ENCODE peak calls at places on chromosomes 3 and 15, in four cellular contexts. One of them, this sample, is unnamed.

GRCh38 chr15:32943691-32944090 is 225.9 kb downstream of the GREM1 start:
- DNase-seq in K562: no peak
- DNase-seq in IMR-90: peak
- DNase-seq in HepG2: no peak
- DNase-seq in this sample: no peak

GRCh38 chr3:119524931-119525662 is 26.8 kb downstream of the TIMMDC1 start:
- DNase-seq in K562: no peak
- DNase-seq in IMR-90: no peak
- DNase-seq in HepG2: no peak
- DNase-seq in this sample: no peak

GRCh38 chr15:31344266-31344665 is 17.6 kb downstream of the KLF13 start:
- DNase-seq in K562: no peak
- DNase-seq in IMR-90: no peak
- DNase-seq in HepG2: no peak
- DNase-seq in this sample: no peak

GRCh38 chr3:126925411-126926171 is 57.3 kb upstream of the PLXNA1 start:
- DNase-seq in K562: no peak
- DNase-seq in IMR-90: peak
- DNase-seq in HepG2: no peak
- DNase-seq in this sample: no peak

GRCh38 chr15:49877117-49877860 is 241.7 kb downstream of the ATP8B4 start:
- DNase-seq in K562: no peak
- DNase-seq in IMR-90: peak
- DNase-seq in HepG2: no peak
- DNase-seq in this sample: no peak

GRCh38 chr3:54717506-54717905 is 210.4 kb downstream of the LRTM1 start:
- DNase-seq in K562: no peak
- DNase-seq in IMR-90: no peak
- DNase-seq in HepG2: no peak
- DNase-seq in this sample: no peak

GRCh38 chr3:10184250-10184649 is 19.5 kb downstream of the IRAK2 start:
- DNase-seq in K562: no peak
- DNase-seq in IMR-90: no peak
- DNase-seq in HepG2: no peak
- DNase-seq in this sample: no peak

GRCh38 chr15:78917888-78918287 is 27.0 kb downstream of the CTSH start:
- DNase-seq in K562: no peak
- DNase-seq in IMR-90: no peak
- DNase-seq in HepG2: no peak
- DNase-seq in this sample: no peak

GRCh38 chr3:162111861-162112260 is 615.3 kb downstream of the OTOL1 start:
- DNase-seq in K562: no peak
- DNase-seq in IMR-90: no peak
- DNase-seq in HepG2: no peak
- DNase-seq in this sample: no peak

GRCh38 chr3:11690863-11691833 is 47.4 kb upstream of the VGLL4 start:
- DNase-seq in K562: no peak
- DNase-seq in IMR-90: peak
- DNase-seq in HepG2: peak
- DNase-seq in this sample: no peak

GRCh38 chr3:188194327-188194726 is 40.4 kb downstream of the LPP start:
- DNase-seq in K562: no peak
- DNase-seq in IMR-90: peak
- DNase-seq in HepG2: no peak
- DNase-seq in this sample: no peak

GRCh38 chr3:30131171-30131570 is 475.2 kb upstream of the TGFBR2 start:
- DNase-seq in K562: no peak
- DNase-seq in IMR-90: no peak
- DNase-seq in HepG2: no peak
- DNase-seq in this sample: no peak

GRCh38 chr3:21405671-21406667 is 345.0 kb downstream of the ZNF385D start:
- DNase-seq in K562: peak
- DNase-seq in IMR-90: no peak
- DNase-seq in HepG2: no peak
- DNase-seq in this sample: no peak

GRCh38 chr15:71469393-71469792 is 341.0 kb upstream of the NR2E3 start:
- DNase-seq in K562: peak
- DNase-seq in IMR-90: peak
- DNase-seq in HepG2: no peak
- DNase-seq in this sample: no peak

GRCh38 chr3:154766765-154767503 is 313.2 kb upstream of the MME start:
- DNase-seq in K562: no peak
- DNase-seq in IMR-90: no peak
- DNase-seq in HepG2: no peak
- DNase-seq in this sample: no peak

GRCh38 chr3:21876742-21877141 is 125.7 kb upstream of the ZNF385D start:
- DNase-seq in K562: no peak
- DNase-seq in IMR-90: no peak
- DNase-seq in HepG2: no peak
- DNase-seq in this sample: no peak

GRCh38 chr3:143010024-143010423 is 8.7 kb downstream of the U2SURP start:
- DNase-seq in K562: no peak
- DNase-seq in IMR-90: peak
- DNase-seq in HepG2: no peak
- DNase-seq in this sample: no peak

GRCh38 chr3:128274837-128275236 is 121.6 kb downstream of the EEFSEC start:
- DNase-seq in K562: no peak
- DNase-seq in IMR-90: peak
- DNase-seq in HepG2: no peak
- DNase-seq in this sample: no peak

GRCh38 chr15:84631706-84632272 is 22.3 kb downstream of the WDR73 start:
- DNase-seq in K562: no peak
- DNase-seq in IMR-90: peak
- DNase-seq in HepG2: peak
- DNase-seq in this sample: no peak

GRCh38 chr3:130345487-130346079 is at the start of gene COL6A5:
- DNase-seq in K562: peak
- DNase-seq in IMR-90: no peak
- DNase-seq in HepG2: no peak
- DNase-seq in this sample: no peak

GRCh38 chr3:16374047-16375019 is 109.3 kb downstream of the OXNAD1 start:
- DNase-seq in K562: no peak
- DNase-seq in IMR-90: no peak
- DNase-seq in HepG2: no peak
- DNase-seq in this sample: no peak
- TF ChIP-seq MAZ in K562: no peak
- TF ChIP-seq MAZ in IMR-90: no peak
- TF ChIP-seq MAZ in HepG2: no peak
- TF ChIP-seq MAZ in this sample: no peak

GRCh38 chr15:75327491-75327890 is 8.4 kb upstream of the COMMD4 start:
- DNase-seq in K562: no peak
- DNase-seq in IMR-90: no peak
- DNase-seq in HepG2: no peak
- DNase-seq in this sample: no peak

GRCh38 chr15:75327005-75327404 is 8.9 kb upstream of the COMMD4 start:
- DNase-seq in K562: no peak
- DNase-seq in IMR-90: no peak
- DNase-seq in HepG2: no peak
- DNase-seq in this sample: no peak

GRCh38 chr15:75329571-75329970 is 6.3 kb upstream of the COMMD4 start:
- DNase-seq in K562: no peak
- DNase-seq in IMR-90: no peak
- DNase-seq in HepG2: no peak
- DNase-seq in this sample: no peak

GRCh38 chr15:75325922-75326321 is 9.9 kb upstream of the COMMD4 start:
- DNase-seq in K562: no peak
- DNase-seq in IMR-90: no peak
- DNase-seq in HepG2: no peak
- DNase-seq in this sample: no peak

DNA sequence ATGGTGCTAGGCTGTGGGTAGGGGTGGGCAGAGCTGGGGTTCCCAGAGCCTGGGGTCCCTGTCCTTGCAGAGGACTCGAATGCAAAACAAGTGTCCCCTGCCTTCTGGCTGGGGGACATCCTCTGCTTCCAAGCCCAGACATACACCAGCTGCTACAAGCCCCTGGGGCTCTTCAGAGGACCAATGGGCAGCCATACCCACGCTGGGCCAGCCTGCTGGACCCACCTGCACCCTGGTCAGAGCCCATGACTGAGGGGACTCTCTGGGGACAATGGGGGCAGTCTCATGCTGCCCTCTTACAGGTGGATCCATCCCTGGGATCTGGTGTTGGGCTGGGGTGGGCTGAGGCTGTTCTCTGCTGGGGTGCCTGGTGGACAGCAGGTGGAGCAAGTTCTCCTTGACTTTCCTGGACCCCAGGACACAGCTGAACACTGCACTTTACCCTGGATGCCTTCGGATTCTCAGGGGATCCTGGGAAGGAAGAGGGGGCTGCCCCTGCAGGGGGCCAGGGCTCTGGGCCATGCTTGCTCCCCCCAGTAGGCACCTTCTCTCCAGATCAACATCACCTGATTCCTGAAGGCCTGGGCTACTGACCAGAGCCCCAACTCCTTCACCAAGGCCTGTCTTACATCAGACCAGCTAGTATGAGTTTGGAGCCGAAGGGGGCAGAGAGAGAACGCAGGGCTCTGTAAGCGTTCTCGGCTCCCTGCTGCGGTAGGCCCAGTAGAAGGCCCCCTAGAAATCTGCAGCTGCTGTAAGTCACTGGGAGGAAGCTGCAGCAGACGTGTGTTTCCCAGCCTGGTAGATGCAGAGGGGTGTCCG is 7.2 kb upstream of the COMMD4 start:
- DNase-seq in K562: peak
- DNase-seq in IMR-90: no peak
- DNase-seq in HepG2: no peak
- DNase-seq in this sample: no peak
- TF ChIP-seq MAZ in K562: no peak
- TF ChIP-seq MAZ in IMR-90: no peak
- TF ChIP-seq MAZ in HepG2: no peak
- TF ChIP-seq MAZ in this sample: no peak

GRCh38 chr15:77664428-77664827 is 31.7 kb upstream of the LINGO1 start:
- DNase-seq in K562: no peak
- DNase-seq in IMR-90: no peak
- DNase-seq in HepG2: no peak
- DNase-seq in this sample: no peak

GRCh38 chr15:77656294-77656693 is 23.6 kb upstream of the LINGO1 start:
- DNase-seq in K562: no peak
- DNase-seq in IMR-90: no peak
- DNase-seq in HepG2: no peak
- DNase-seq in this sample: no peak

GRCh38 chr15:77657629-77658238 is 25.0 kb upstream of the LINGO1 start:
- DNase-seq in K562: no peak
- DNase-seq in IMR-90: no peak
- DNase-seq in HepG2: no peak
- DNase-seq in this sample: no peak

GRCh38 chr15:77654975-77655374 is 22.3 kb upstream of the LINGO1 start:
- DNase-seq in K562: peak
- DNase-seq in IMR-90: no peak
- DNase-seq in HepG2: peak
- DNase-seq in this sample: peak

DNA sequence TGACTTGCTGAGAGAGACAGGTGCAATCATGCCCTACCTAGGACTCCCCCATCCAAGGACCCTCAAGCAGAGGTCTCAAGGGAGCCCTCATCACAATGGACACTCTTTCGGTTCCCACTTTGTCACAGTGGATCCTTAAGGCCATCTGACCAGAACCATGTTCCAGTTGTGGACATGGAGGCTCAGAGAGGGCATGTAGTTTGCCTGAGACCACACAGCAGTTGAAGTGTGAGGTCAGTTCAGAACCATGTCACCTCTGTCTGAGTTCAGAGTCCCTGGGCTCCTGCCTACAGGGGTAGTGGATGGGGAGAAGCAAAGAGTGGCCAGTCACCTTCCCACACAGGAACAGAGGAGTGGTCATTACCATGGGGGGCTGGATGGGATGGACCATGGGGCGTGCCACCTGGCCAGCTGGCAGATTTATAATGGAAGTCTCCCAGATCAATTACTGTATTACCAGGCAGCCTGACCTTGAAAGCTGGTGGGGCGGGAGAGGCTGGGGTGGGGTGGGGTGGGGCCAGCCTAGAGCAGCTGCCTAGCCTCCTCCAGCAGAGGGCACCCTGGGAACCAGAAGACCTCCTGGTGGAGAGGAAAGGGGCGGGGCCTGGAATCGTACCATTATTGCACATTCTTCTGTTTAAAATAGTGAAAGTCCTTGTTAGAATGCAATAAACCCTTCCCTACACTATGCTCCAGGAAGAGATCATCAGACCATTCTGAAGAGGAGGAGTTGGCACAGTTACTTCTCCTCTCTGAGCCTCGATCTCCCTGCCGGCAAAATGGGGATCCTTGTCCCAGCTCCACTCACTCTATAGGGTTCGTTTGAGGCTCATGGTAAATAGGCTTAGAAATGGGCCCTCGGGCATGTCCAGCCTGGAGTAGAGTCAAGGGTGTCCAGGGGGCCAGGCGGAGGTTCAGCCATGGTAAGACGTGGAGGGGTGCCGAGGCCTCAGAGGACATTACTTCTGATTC is 26.9 kb upstream of the LINGO1 start:
- DNase-seq in K562: peak
- DNase-seq in IMR-90: peak
- DNase-seq in HepG2: peak
- DNase-seq in this sample: peak
- TF ChIP-seq MAZ in K562: no peak
- TF ChIP-seq MAZ in IMR-90: no peak
- TF ChIP-seq MAZ in HepG2: no peak
- TF ChIP-seq MAZ in this sample: no peak

GRCh38 chr3:77468408-77469045 is 428.6 kb downstream of the ROBO2 start:
- DNase-seq in K562: no peak
- DNase-seq in IMR-90: no peak
- DNase-seq in HepG2: no peak
- DNase-seq in this sample: no peak

GRCh38 chr3:77466562-77466961 is 426.7 kb downstream of the ROBO2 start:
- DNase-seq in K562: no peak
- DNase-seq in IMR-90: no peak
- DNase-seq in HepG2: no peak
- DNase-seq in this sample: no peak

GRCh38 chr3:77464106-77464688 is 424.3 kb downstream of the ROBO2 start:
- DNase-seq in K562: no peak
- DNase-seq in IMR-90: no peak
- DNase-seq in HepG2: no peak
- DNase-seq in this sample: no peak

GRCh38 chr3:77462951-77463350 is 423.1 kb downstream of the ROBO2 start:
- DNase-seq in K562: no peak
- DNase-seq in IMR-90: no peak
- DNase-seq in HepG2: no peak
- DNase-seq in this sample: no peak

DNA sequence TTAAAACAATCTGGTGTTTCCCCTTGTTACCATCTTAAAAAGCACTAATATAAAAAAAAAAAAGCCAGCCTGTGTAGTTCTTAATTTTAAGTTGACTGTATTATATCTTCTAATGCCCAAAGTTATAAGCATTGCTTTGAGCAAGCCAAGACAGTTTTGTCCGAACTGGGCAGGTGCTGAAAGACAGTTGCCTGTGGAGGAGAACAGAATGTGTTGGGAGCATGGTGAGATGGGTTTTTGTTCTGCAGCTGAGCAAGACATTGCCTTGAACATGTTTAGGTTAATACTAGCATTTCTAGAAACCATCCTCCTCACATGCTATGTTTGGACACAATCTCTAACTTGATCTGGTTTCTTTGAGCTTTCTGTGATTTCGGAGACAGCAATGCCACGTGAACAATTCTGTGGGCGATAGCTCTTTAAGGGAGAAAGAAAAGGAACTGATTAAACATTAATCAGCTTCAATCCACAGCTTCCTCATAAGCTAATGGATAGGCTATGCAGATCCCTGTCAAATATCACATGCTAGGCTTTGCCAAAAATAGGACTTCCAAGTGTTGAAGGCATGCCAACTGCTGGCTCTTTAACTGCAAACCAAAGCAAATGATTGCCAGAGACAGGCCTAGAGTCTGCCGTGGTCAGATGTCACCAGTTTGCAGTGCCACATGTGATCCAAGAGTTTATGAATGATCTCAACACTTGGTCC is 428.0 kb downstream of the ROBO2 start:
- DNase-seq in K562: no peak
- DNase-seq in IMR-90: no peak
- DNase-seq in HepG2: no peak
- DNase-seq in this sample: no peak
- TF ChIP-seq MAZ in K562: no peak
- TF ChIP-seq MAZ in IMR-90: no peak
- TF ChIP-seq MAZ in HepG2: no peak
- TF ChIP-seq MAZ in this sample: no peak

This sample was measured in A549.